ENCODE peak calls at places on chromosome 4, in six cellular contexts. Z, R, Q, M, K and W are unnamed samples.

GRCh38 chr4:39456946-39457763 is 1.6 kb downstream of the RPL9 start:
- DNase-seq in M (no peak), R (no peak), K (no peak), Z (no peak), Q (no peak), W (no peak)

GRCh38 chr4:17595471-17596005 is 18.5 kb downstream of the LAP3 start:
- DNase-seq in M (no peak), Z (no peak), R (peak; percentile 27), Q (no peak), K (no peak), W (no peak)

GRCh38 chr4:39731908-39732307 is 34.0 kb downstream of the UBE2K start:
- DNase-seq in R (no peak), K (no peak), M (no peak), Z (no peak), Q (no peak), W (no peak)

GRCh38 chr4:47531241-47531953 is 46.3 kb downstream of the ATP10D start:
- DNase-seq in K (peak; percentile 95), Z (no peak), R (no peak), Q (peak; percentile 84), M (no peak), W (no peak)

GRCh38 chr4:23333946-23334878 is 555.6 kb downstream of the PPARGC1A start:
- DNase-seq in Q (peak; percentile 95), R (no peak), M (peak; percentile 7), K (peak; percentile 23), Z (no peak), W (no peak)

GRCh38 chr4:128861856-128862518 is 52.5 kb downstream of the JADE1 start:
- DNase-seq in R (no peak), Q (no peak), M (no peak), K (no peak), Z (no peak), W (no peak)

GRCh38 chr4:176438401-176438800 is 118.6 kb downstream of the SPCS3 start:
- DNase-seq in R (no peak), Q (no peak), K (no peak), Z (no peak), M (no peak), W (no peak)

GRCh38 chr4:48290146-48290772 is 20.6 kb upstream of the TEC start:
- DNase-seq in K (peak; percentile 16), M (no peak), R (no peak), Z (no peak), Q (peak; percentile 33), W (peak; percentile 29)

GRCh38 chr4:162475221-162475620 is 311.4 kb upstream of the FSTL5 start:
- DNase-seq in M (no peak), Q (no peak), Z (no peak), K (peak; percentile 12), R (no peak), W (no peak)

GRCh38 chr4:32140636-32141035 is 1420.5 kb downstream of the PCDH7 start:
- DNase-seq in Z (no peak), M (no peak), R (no peak), Q (peak; percentile 80), K (peak; percentile 82), W (no peak)

GRCh38 chr4:144757969-144758368 is 112.0 kb downstream of the HHIP start:
- DNase-seq in Z (no peak), R (no peak), M (no peak), K (no peak), Q (no peak), W (no peak)

GRCh38 chr4:6845574-6845973 is 63.0 kb downstream of the KIAA0232 start:
- DNase-seq in Q (no peak), Z (no peak), M (no peak), R (no peak), K (no peak), W (no peak)

GRCh38 chr4:87011340-87012034 is 76.7 kb downstream of the AFF1 start:
- DNase-seq in Q (peak; percentile 90), K (peak; percentile 89), Z (no peak), R (no peak), M (no peak), W (peak; percentile 45)

GRCh38 chr4:74638001-74638400 is 156.3 kb downstream of the BTC start:
- DNase-seq in R (no peak), K (no peak), M (no peak), Q (peak; percentile 78), Z (no peak), W (no peak)

DNA sequence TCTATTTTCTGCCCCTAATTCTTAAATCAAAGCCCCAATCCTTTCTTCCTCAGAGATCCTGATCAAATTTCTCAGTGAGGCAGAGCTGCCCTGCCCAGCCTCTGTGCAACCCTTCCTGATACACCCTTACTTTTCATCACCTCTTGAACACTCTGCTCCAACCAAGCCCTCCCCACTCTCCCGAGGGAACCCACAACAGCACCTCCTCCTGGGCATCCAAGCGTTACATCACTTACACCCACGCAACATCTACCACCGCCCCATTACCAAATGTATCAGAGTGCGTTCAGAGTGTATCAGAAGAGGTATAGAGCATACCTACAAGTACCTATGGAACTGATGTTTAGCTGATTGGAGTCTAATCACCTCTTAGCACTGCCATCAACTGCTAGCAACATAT is 186.5 kb downstream of the RAP1GDS1 start:
- DNase-seq in Z (no peak), M (no peak), K (no peak), R (no peak), Q (peak; percentile 10), W (no peak)
- TF ChIP-seq CTCF in Z (no peak), M (no peak), K (peak; percentile 24), R (no peak), Q (peak; percentile 3), W (no peak)

DNA sequence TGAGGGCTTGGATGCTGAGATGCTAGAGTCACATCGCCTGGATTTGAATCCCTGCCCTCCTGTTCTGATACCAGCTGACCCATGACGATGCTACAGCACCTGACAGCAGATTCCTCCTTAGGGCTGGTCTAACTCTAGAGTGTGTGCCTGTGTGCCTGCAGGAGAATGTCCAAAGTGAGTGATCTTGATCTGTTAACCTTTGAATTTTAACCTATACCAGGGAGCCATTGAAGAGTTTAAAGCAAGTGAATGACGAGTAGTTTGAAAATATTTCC is 102.6 kb downstream of the PTTG2 start:
- DNase-seq in Q (no peak), K (no peak), Z (no peak), M (no peak), R (no peak), W (no peak)
- H3K27ac ChIP-seq in Q (no peak overlapping the region), K (no peak overlapping the region), Z (peak overlapping the region; percentile 73), M (peak overlapping the region; percentile 61), R (peak overlapping the region; percentile 45), W (peak overlapping the region; percentile 70)

GRCh38 chr4:37664696-37665095 is 21.5 kb downstream of the RELL1 start:
- DNase-seq in M (no peak), Q (no peak), Z (no peak), K (peak; percentile 14), R (no peak), W (no peak)

GRCh38 chr4:37665347-37666009 is 20.7 kb downstream of the RELL1 start:
- DNase-seq in R (no peak), K (no peak), M (no peak), Z (no peak), Q (no peak), W (no peak)

GRCh38 chr4:37667197-37668100 is 18.7 kb downstream of the RELL1 start:
- DNase-seq in Q (no peak), R (no peak), Z (no peak), K (no peak), M (no peak), W (no peak)

GRCh38 chr4:37663552-37663951 is 22.6 kb downstream of the RELL1 start:
- DNase-seq in K (no peak), Z (no peak), Q (no peak), R (no peak), M (no peak), W (no peak)

GRCh38 chr4:37666625-37667071 is 19.5 kb downstream of the RELL1 start:
- DNase-seq in Z (no peak), R (peak; percentile 67), M (peak; percentile 65), K (peak; percentile 86), Q (peak; percentile 83), W (no peak)
- TF ChIP-seq CTCF in Z (no peak), R (no peak), M (no peak), K (peak; percentile 56), Q (no peak), W (no peak)

GRCh38 chr4:15031197-15031596 is 28.9 kb downstream of the CPEB2 start:
- DNase-seq in Q (no peak), M (no peak), R (no peak), K (no peak), Z (no peak), W (no peak)

GRCh38 chr4:15037923-15038541 is 35.8 kb downstream of the CPEB2 start:
- DNase-seq in R (no peak), K (no peak), Z (no peak), M (no peak), Q (no peak), W (no peak)

GRCh38 chr4:15031993-15032660 is 29.8 kb downstream of the CPEB2 start:
- DNase-seq in Q (no peak), Z (no peak), M (no peak), R (no peak), K (no peak), W (no peak)

GRCh38 chr4:15035152-15035551 is 32.9 kb downstream of the CPEB2 start:
- DNase-seq in Q (no peak), M (no peak), Z (no peak), R (no peak), K (peak; percentile 31), W (no peak)

DNA sequence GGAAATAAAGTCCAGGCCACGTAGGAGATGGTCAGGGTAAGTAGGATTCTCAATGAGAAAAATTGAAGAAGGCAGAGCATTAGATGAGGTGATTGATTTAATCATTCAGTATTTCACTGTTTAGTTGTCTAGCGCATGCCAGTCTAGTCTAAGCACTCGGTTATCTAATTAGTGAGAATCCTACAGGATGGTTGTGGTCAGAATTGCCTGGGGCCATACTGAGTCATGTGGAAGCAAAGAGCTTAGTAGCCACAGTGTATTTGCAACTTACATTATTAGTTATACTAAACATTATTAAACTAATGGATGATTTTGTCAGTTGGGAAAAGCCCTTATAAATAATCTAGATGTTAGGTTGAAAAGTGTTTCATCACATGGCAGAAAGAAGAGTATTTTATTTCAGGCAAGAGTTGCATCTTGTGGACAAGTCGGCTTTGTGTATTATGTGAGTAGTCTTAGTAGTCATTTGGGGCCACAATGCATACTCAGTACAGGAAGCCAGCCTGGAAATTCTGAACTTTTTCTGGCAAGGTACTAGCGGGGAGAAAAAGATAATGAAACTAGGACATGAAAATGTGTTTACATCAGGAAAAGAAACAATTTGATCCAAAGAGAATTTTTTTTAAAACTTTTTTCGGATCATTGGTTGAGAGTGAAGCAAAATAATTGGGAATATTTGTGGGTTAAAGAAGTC is 31.9 kb downstream of the CPEB2 start:
- DNase-seq in M (no peak), R (no peak), K (peak; percentile 77), Q (peak; percentile 50), Z (no peak), W (no peak)
- H3K27ac ChIP-seq in M (no peak overlapping the region), R (peak overlapping the region; percentile 45), K (peak overlapping the region; percentile 22), Q (peak overlapping the region; percentile 67), Z (peak overlapping the region; percentile 59), W (peak overlapping the region; percentile 68)

DNA sequence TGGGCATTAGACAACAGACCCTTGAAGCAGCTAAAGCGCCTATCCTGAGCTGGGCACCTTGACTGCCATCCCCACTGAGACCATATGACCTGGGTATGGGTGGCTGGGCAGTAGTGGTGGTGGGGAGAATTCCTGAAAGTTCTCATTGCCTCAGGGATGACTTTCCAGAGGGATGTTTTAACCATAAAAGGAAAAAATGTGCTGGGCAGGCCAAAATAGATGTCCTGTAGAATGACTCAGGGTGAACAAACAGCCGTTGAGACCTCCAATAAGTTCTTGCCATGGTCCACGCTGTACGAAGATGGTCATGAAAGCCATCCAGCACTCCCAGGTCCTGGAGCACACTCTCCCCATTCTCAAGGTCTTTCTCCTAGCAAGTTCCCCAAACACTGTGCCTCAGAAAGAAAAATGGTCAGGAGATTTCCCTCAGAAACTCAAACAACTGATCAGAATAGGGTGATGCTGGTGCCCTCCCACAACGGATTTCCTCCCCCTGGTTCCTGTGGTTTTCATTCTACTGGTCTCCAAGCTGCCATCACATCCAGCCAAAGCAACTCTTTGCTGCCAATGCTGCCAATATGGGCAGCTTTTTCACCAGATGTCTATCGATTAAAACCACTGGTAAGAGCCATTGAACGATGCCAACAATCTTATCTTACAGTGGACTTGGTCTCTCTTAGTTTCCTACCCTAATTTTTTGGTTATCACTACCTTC is 11.2 kb downstream of the CDKN2AIP start:
- DNase-seq in K (peak; percentile 38), R (no peak), Z (no peak), M (no peak), Q (no peak), W (no peak)
- TF ChIP-seq CTCF in K (no peak), R (no peak), Z (no peak), M (no peak), Q (no peak), W (no peak)